ENCODE peak calls at places on chromosomes 1 and 21, in eight cellular contexts. C, X, H, T, G, J, O and Y are unnamed samples.

GRCh38 chr1:1305300-1306069 is 2.2 kb downstream of the ACAP3 start:
- DNase-seq in T (peak), G (peak), X (peak), H (peak), C (peak), J (peak), O (peak), Y (peak)

GRCh38 chr1:81802601-81803422 is 2.1 kb downstream of the ADGRL2 start:
- DNase-seq in C (peak), J (peak), H (peak), O (peak), G (peak), T (no peak), X (peak), Y (peak)

GRCh38 chr21:45269861-45270260 is 17.8 kb downstream of the POFUT2 start:
- DNase-seq in G (no peak), H (peak), X (no peak), C (peak), J (no peak), T (no peak), O (peak), Y (peak)

GRCh38 chr1:109659997-109660755 is 4.3 kb downstream of the GSTM4 start:
- DNase-seq in T (no peak), J (no peak), O (peak), H (no peak), X (peak), C (peak), G (no peak), Y (no peak)

GRCh38 chr21:33386222-33386784 is 16.9 kb upstream of the IFNGR2 start:
- DNase-seq in X (no peak), J (no peak), C (no peak), G (no peak), H (no peak), O (no peak), T (peak), Y (no peak)

GRCh38 chr1:9143250-9143649 is 14.3 kb upstream of the GPR157 start:
- DNase-seq in O (no peak), T (no peak), H (no peak), X (no peak), G (peak), J (no peak), C (no peak), Y (no peak)

GRCh38 chr1:113835686-113836290 is 23.5 kb upstream of the RSBN1 start:
- DNase-seq in J (no peak), T (peak), C (no peak), O (no peak), H (no peak), X (no peak), G (peak), Y (no peak)

GRCh38 chr1:10179751-10180150 is 30.6 kb upstream of the KIF1B start:
- DNase-seq in C (no peak), G (no peak), H (no peak), X (no peak), J (no peak), T (no peak), O (no peak), Y (no peak)

GRCh38 chr1:77687519-77687906 is 5.1 kb upstream of the ZZZ3 start:
- DNase-seq in X (peak), T (no peak), G (no peak), C (no peak), O (peak), J (no peak), H (no peak), Y (no peak)
- TF ChIP-seq POLR2A in X (no peak), T (no peak), G (no peak), C (no peak), O (no peak), J (no peak), H (no peak), Y (no peak)

DNA sequence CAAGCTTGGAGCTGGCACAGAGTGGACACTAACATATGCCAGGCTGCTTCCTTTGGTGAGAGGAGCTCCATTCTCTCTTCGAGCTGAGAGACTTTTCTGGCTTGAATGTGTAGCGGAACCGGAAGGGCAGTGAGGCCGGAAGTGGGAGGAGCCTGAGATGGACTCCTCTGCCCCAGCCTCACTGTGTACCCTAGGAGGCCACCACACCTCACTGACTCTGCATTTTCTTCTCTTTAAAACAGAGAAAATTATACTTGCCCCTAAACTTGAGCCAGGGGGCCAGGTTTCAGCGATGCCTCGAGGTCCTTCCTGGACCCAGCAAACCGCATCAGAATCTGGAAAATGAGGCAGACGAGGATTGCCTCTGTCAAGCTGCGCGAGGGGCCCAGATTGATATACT is 707.9 kb downstream of the PTPRU start:
- DNase-seq in H (no peak), O (no peak), C (no peak), X (no peak), J (no peak), G (no peak), T (peak), Y (no peak)
- H3K4me3 ChIP-seq in H (no peak), O (no peak), C (no peak), X (no peak), J (no peak), G (no peak), T (no peak), Y (no peak)

DNA sequence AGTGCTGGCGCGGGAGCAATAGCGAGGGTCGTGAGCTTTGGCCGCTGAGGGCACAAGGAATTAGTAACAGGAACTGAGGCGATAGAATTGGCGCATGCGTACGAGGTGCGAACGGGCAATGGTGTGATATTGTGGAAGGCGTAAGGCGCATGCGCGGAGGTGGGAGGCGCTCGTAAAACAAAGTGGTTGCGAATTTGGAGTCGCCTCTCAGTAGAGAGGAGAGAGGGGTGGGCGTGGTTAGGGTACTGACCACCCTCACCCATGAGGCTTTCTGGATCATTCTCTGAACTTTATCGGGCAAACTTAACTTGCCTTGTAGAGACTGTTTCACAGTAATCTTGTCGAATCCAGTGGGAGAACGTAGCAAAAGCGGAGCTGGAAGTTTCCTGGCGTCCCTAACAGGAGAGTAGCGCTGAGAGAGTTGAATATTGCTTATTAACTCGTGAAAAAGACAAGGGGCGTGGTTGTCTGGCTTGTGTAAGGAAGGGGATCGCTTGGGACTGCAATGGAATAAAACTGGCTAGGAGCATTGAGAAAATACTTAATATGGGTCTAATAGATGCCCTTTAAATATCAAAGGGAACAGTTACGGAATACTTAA is 427 bp downstream of the CKS1B start:
- DNase-seq in G (peak), O (peak), X (peak), H (peak), J (peak), C (peak), T (peak), Y (peak)
- TF ChIP-seq POLR2A in G (peak), O (peak), X (peak), H (peak), J (peak), C (no peak), T (peak), Y (peak)

DNA sequence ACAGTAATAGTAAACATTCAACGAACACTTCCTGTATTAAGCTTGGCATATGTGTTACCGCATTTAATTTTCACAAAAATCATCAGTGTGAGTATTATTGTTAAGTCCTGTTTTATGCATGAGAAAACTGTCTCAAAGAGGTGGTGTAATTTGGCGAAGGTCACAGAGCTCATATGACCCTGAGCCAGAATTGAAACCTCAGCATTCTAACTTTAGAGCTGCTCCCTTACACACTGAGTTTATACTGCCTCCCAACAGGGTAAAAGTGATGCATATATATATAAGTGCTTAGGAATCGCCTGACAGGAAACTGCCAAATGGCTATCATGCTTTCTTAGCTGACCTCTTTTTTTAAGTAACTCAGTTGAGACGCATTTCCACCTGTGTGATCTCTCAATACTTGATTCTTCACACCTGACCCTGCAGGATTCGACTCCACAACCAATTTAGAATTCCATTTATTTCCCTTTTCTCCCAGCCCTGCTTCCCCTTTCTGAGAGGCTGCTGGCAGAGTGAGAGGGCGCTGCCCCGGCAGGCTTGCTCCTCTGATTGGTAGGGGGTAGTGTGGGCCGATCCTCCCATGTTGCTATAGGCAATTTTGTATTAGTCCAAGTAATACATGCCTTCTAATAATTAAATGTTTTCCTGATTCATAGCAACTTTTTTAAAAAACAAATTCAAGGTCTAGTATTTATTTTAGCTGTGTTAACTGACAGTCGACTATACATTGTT is 40.5 kb downstream of the ZBTB40 start:
- DNase-seq in T (no peak), G (no peak), J (no peak), C (no peak), H (no peak), O (no peak), X (no peak), Y (no peak)
- H3K4me3 ChIP-seq in T (no peak), G (no peak), J (no peak), C (no peak), H (no peak), O (no peak), X (no peak), Y (no peak)

DNA sequence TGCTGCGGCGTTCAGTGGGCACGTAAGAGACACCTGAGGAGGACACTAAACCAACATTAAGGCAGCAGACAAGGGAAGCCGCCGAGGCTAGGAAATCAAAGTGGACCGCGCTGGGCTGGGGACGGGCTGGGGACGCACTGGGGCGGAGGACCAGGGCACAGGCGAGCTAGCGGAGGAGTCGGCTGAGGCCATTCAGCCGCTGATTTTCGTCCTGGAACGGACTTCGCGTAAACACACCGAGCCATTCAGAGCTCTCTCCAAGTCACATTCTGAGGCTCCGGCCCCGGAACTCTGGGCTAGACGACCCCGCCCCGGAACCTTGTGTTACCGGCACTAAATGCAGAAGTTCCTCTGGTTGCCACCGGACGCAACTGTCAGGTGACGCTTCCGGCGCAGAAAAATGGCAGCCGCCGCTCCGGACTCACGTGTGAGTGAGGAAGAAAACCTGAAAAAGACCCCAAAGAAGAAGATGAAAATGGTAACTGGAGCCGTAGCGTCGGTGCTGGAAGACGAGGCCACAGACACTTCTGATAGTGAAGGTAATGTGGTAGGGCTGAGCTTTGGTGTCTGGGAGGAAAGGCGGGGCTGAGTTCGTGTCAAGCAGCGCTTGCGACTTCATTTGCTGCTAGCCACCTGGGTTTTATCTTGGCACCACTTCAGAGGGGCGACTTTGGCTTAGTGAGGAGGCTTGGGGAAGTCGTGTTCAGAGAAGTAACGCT is at the start of gene RRP15:
- DNase-seq in C (peak), H (peak), J (peak), X (peak), G (peak), T (peak), O (peak), Y (peak)
- TF ChIP-seq POLR2A in C (no peak), H (peak), J (no peak), X (peak), G (peak), T (peak), O (no peak), Y (peak)

DNA sequence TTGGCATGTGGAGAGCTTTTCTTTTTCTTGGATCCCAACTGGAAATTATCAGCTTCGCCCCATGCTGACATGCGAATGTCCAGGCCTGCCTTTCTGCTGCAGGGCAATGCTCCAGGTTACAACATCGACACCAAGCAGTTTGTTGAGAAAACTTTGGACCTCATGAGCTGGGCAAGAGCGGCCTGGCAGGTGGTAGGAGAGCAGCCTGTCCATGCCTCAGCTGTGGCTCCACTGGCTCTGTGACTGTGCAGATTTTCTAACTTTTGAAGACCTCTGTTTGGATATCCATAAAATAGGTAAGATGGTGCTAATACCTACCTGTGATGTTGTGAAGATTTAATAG is 41.5 kb downstream of the MTARC1 start:
- DNase-seq in H (no peak), C (no peak), J (no peak), O (no peak), X (no peak), T (no peak), G (no peak), Y (peak)
- H3K4me3 ChIP-seq in H (no peak), C (no peak), J (no peak), O (no peak), X (no peak), T (no peak), G (no peak), Y (no peak)

GRCh38 chr1:8096105-8097011 is 70.2 kb upstream of the ERRFI1 start:
- DNase-seq in G (no peak), X (no peak), T (no peak), J (no peak), C (no peak), O (no peak), H (no peak), Y (no peak)
- TF ChIP-seq POLR2A in G (no peak), X (no peak), T (no peak), J (no peak), C (no peak), O (no peak), H (no peak), Y (no peak)

GRCh38 chr1:151718011-151718431 is 1.4 kb upstream of the CELF3 start:
- DNase-seq in X (no peak), O (no peak), T (no peak), G (no peak), H (no peak), J (no peak), C (no peak), Y (no peak)

GRCh38 chr1:151714820-151715725 is 1.5 kb downstream of the CELF3 start:
- DNase-seq in C (no peak), H (no peak), X (no peak), J (no peak), G (no peak), T (peak), O (no peak), Y (no peak)

GRCh38 chr1:151715726-151716404 is 738 bp downstream of the CELF3 start:
- DNase-seq in T (peak), O (no peak), X (no peak), C (no peak), H (no peak), J (no peak), G (no peak), Y (no peak)

GRCh38 chr1:151716771-151717631 is at the start of gene CELF3:
- DNase-seq in G (no peak), X (peak), O (no peak), J (no peak), T (peak), H (no peak), C (no peak), Y (no peak)

GRCh38 chr1:151716405-151716762 is 219 bp downstream of the CELF3 start:
- DNase-seq in T (no peak), C (no peak), H (no peak), G (no peak), J (no peak), X (no peak), O (no peak), Y (no peak)
- H3K4me3 ChIP-seq in T (no peak), C (no peak), H (no peak), G (no peak), J (no peak), X (no peak), O (no peak), Y (no peak)